ENCODE peak calls at places on chromosome 13, in seven cellular contexts. D, A, K, P, M, J and U are unnamed samples.

GRCh38 chr13:38900188-38900587 is 90.4 kb downstream of the STOML3 start:
- DNase-seq in D (no peak), A (no peak), K (no peak), P (no peak), M (no peak), J (no peak), U (no peak)

GRCh38 chr13:73551736-73552135 is 492.9 kb downstream of the KLF5 start:
- DNase-seq in D (no peak), A (no peak), K (no peak), P (no peak), M (no peak), J (no peak), U (no peak)

GRCh38 chr13:41148421-41149283 is 16.1 kb upstream of the KBTBD6 start:
- DNase-seq in D (no peak), A (no peak), K (no peak), P (no peak), M (no peak), J (no peak), U (no peak)

GRCh38 chr13:24269803-24270202 is 39.6 kb upstream of the C1QTNF9 start:
- DNase-seq in D (no peak), A (no peak), K (no peak), P (no peak), M (no peak), J (no peak), U (no peak)

GRCh38 chr13:106376411-106377112 is 158.9 kb downstream of the EFNB2 start:
- DNase-seq in D (no peak), A (peak), K (peak), P (no peak), M (peak), J (peak), U (no peak)

GRCh38 chr13:25687622-25688225 is 315.9 kb downstream of the ATP8A2 start:
- DNase-seq in D (peak), A (no peak), K (no peak), P (no peak), M (peak), J (no peak), U (peak)

GRCh38 chr13:42747399-42747873 is 33.9 kb upstream of the FAM216B start:
- DNase-seq in D (no peak), A (no peak), K (peak), P (no peak), M (peak), J (peak), U (no peak)

GRCh38 chr13:78121459-78122348 is 203.1 kb upstream of the EDNRB start:
- DNase-seq in D (peak), A (peak), K (peak), P (peak), M (peak), J (no peak), U (peak)

GRCh38 chr13:73715114-73715909 is 418.9 kb downstream of the KLF12 start:
- DNase-seq in D (no peak), A (peak), K (no peak), P (peak), M (no peak), J (no peak), U (no peak)

GRCh38 chr13:77519808-77520207 is 15.7 kb upstream of the SCEL start:
- DNase-seq in D (no peak), A (no peak), K (no peak), P (no peak), M (no peak), J (no peak), U (no peak)

GRCh38 chr13:99191900-99192399 is 8.7 kb upstream of the UBAC2 start:
- DNase-seq in D (no peak), A (no peak), K (no peak), P (peak), M (peak), J (peak), U (peak)

GRCh38 chr13:112951674-112952371 is 17.2 kb upstream of the MCF2L start:
- DNase-seq in D (no peak), A (no peak), K (no peak), P (no peak), M (no peak), J (no peak), U (no peak)

GRCh38 chr13:57045816-57046691 is 94.7 kb upstream of the PRR20A start:
- DNase-seq in D (peak), A (no peak), K (no peak), P (no peak), M (no peak), J (no peak), U (no peak)

GRCh38 chr13:30148791-30149190 is 158.6 kb downstream of the KATNAL1 start:
- DNase-seq in D (no peak), A (no peak), K (no peak), P (no peak), M (no peak), J (no peak), U (no peak)

GRCh38 chr13:86856996-86857395 is 814.2 kb upstream of the SLITRK5 start:
- DNase-seq in D (no peak), A (no peak), K (no peak), P (no peak), M (peak), J (peak), U (no peak)

GRCh38 chr13:27977476-27978300 is 8.6 kb upstream of the CDX2 start:
- DNase-seq in D (no peak), A (no peak), K (no peak), P (no peak), M (no peak), J (no peak), U (peak)